ENCODE peak calls at places on chromosomes 16 and 17, in seven cellular contexts. One of them, this sample, is unnamed. For H3K4me1, the result is how much of the 10 kb centered on the place peaks cover.

GRCh38 chr16:81945665-81946064 is 65.6 kb downstream of the SDR42E1 start:
- DNase-seq in IMR-90: peak
- DNase-seq in keratinocyte: no peak
- DNase-seq in endothelial cell of umbilical vein: no peak
- DNase-seq in fibroblast of lung: peak
- DNase-seq in H9: no peak
- DNase-seq in MM.1S: no peak
- DNase-seq in this sample: no peak

GRCh38 chr16:72332926-72333325 is 161.0 kb upstream of the PMFBP1 start:
- DNase-seq in H9: no peak
- DNase-seq in keratinocyte: no peak
- DNase-seq in endothelial cell of umbilical vein: no peak
- DNase-seq in MM.1S: no peak
- DNase-seq in fibroblast of lung: no peak
- DNase-seq in IMR-90: no peak
- DNase-seq in this sample: no peak

GRCh38 chr16:87017388-87018012 is 299.7 kb downstream of the C16orf95 start:
- DNase-seq in MM.1S: no peak
- DNase-seq in IMR-90: peak
- DNase-seq in keratinocyte: no peak
- DNase-seq in endothelial cell of umbilical vein: peak
- DNase-seq in H9: peak
- DNase-seq in fibroblast of lung: peak
- DNase-seq in this sample: peak

GRCh38 chr17:66507982-66508760 is 205.8 kb downstream of the PRKCA start:
- DNase-seq in H9: no peak
- DNase-seq in fibroblast of lung: peak
- DNase-seq in IMR-90: no peak
- DNase-seq in keratinocyte: no peak
- DNase-seq in endothelial cell of umbilical vein: no peak
- DNase-seq in MM.1S: no peak
- DNase-seq in this sample: no peak

GRCh38 chr17:77840576-77841160 is 117.8 kb upstream of the TNRC6C start:
- DNase-seq in H9: no peak
- DNase-seq in endothelial cell of umbilical vein: no peak
- DNase-seq in keratinocyte: no peak
- DNase-seq in fibroblast of lung: no peak
- DNase-seq in IMR-90: no peak
- DNase-seq in MM.1S: no peak
- DNase-seq in this sample: peak

GRCh38 chr16:10571354-10571753 is 9.0 kb downstream of the EMP2 start:
- DNase-seq in keratinocyte: no peak
- DNase-seq in fibroblast of lung: no peak
- DNase-seq in H9: no peak
- DNase-seq in endothelial cell of umbilical vein: no peak
- DNase-seq in MM.1S: no peak
- DNase-seq in IMR-90: no peak
- DNase-seq in this sample: no peak

GRCh38 chr17:76793775-76794174 is 55.9 kb downstream of the MFSD11 start:
- DNase-seq in fibroblast of lung: peak
- DNase-seq in keratinocyte: no peak
- DNase-seq in endothelial cell of umbilical vein: peak
- DNase-seq in H9: peak
- DNase-seq in IMR-90: peak
- DNase-seq in MM.1S: peak
- DNase-seq in this sample: peak

GRCh38 chr17:66406701-66407644 is 104.6 kb downstream of the PRKCA start:
- DNase-seq in endothelial cell of umbilical vein: no peak
- DNase-seq in fibroblast of lung: no peak
- DNase-seq in H9: no peak
- DNase-seq in MM.1S: no peak
- DNase-seq in keratinocyte: no peak
- DNase-seq in IMR-90: no peak
- DNase-seq in this sample: no peak

GRCh38 chr17:73393962-73394361 is 82.2 kb upstream of the CDC42EP4 start:
- DNase-seq in endothelial cell of umbilical vein: no peak
- DNase-seq in MM.1S: no peak
- DNase-seq in IMR-90: peak
- DNase-seq in fibroblast of lung: peak
- DNase-seq in H9: peak
- DNase-seq in keratinocyte: no peak
- DNase-seq in this sample: peak

GRCh38 chr16:55292491-55292890 is 31.5 kb upstream of the IRX6 start:
- DNase-seq in fibroblast of lung: no peak
- DNase-seq in endothelial cell of umbilical vein: no peak
- DNase-seq in keratinocyte: no peak
- DNase-seq in MM.1S: no peak
- DNase-seq in IMR-90: no peak
- DNase-seq in H9: peak
- DNase-seq in this sample: peak

GRCh38 chr17:3802461-3803307 is 1.7 kb upstream of the ITGAE start:
- DNase-seq in MM.1S: no peak
- DNase-seq in fibroblast of lung: peak
- DNase-seq in IMR-90: peak
- DNase-seq in endothelial cell of umbilical vein: no peak
- DNase-seq in keratinocyte: no peak
- DNase-seq in H9: no peak
- DNase-seq in this sample: no peak

GRCh38 chr16:24988593-24989338 is 26.4 kb downstream of the ARHGAP17 start:
- DNase-seq in IMR-90: peak
- DNase-seq in MM.1S: peak
- DNase-seq in fibroblast of lung: peak
- DNase-seq in H9: no peak
- DNase-seq in endothelial cell of umbilical vein: peak
- DNase-seq in keratinocyte: no peak
- DNase-seq in this sample: no peak

GRCh38 chr16:21593530-21594289 is 5.7 kb upstream of the METTL9 start:
- DNase-seq in H9: no peak
- DNase-seq in endothelial cell of umbilical vein: no peak
- DNase-seq in IMR-90: no peak
- DNase-seq in MM.1S: no peak
- DNase-seq in fibroblast of lung: no peak
- DNase-seq in keratinocyte: no peak
- DNase-seq in this sample: no peak

GRCh38 chr16:21590287-21590686 is 9.1 kb upstream of the METTL9 start:
- DNase-seq in H9: no peak
- DNase-seq in IMR-90: no peak
- DNase-seq in MM.1S: no peak
- DNase-seq in fibroblast of lung: no peak
- DNase-seq in endothelial cell of umbilical vein: no peak
- DNase-seq in keratinocyte: no peak
- DNase-seq in this sample: no peak

GRCh38 chr16:21590791-21591190 is 8.6 kb upstream of the METTL9 start:
- DNase-seq in keratinocyte: no peak
- DNase-seq in H9: no peak
- DNase-seq in MM.1S: no peak
- DNase-seq in fibroblast of lung: no peak
- DNase-seq in IMR-90: no peak
- DNase-seq in endothelial cell of umbilical vein: no peak
- DNase-seq in this sample: no peak

GRCh38 chr16:21584817-21585216 is 14.6 kb upstream of the METTL9 start:
- DNase-seq in IMR-90: no peak
- DNase-seq in MM.1S: no peak
- DNase-seq in H9: no peak
- DNase-seq in fibroblast of lung: no peak
- DNase-seq in endothelial cell of umbilical vein: no peak
- DNase-seq in keratinocyte: no peak
- DNase-seq in this sample: no peak

DNA sequence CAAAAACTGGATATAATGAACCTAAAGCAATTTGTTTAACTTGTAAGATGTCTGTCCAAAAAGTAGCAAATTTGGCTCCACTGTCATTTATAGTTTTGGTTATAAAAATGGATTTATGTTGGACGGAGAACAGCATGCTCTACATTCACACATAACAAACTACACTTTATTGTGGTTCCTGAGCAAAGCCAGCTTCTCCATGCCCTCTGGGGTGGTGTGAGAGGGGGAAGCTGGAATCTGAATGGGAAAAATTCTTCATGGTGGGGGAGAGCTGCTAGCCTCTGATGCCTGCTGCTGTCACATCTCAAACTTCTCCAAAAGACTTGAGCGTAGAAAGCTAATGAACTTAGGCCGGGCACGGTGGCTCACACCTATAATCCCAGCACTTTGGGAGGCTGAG is 9.8 kb upstream of the METTL9 start:
- DNase-seq in fibroblast of lung: no peak
- DNase-seq in IMR-90: no peak
- DNase-seq in endothelial cell of umbilical vein: no peak
- DNase-seq in H9: no peak
- DNase-seq in keratinocyte: no peak
- DNase-seq in MM.1S: no peak
- DNase-seq in this sample: no peak
- H3K4me1 ChIP-seq in fibroblast of lung: under half
- H3K4me1 ChIP-seq in IMR-90: under half
- H3K4me1 ChIP-seq in endothelial cell of umbilical vein: under half
- H3K4me1 ChIP-seq in H9: under half
- H3K4me1 ChIP-seq in keratinocyte: under half
- H3K4me1 ChIP-seq in MM.1S: under half
- H3K4me1 ChIP-seq in this sample: under half

GRCh38 chr16:27781195-27781524 is 231.2 kb downstream of the KATNIP start:
- DNase-seq in MM.1S: no peak
- DNase-seq in IMR-90: no peak
- DNase-seq in keratinocyte: no peak
- DNase-seq in fibroblast of lung: peak
- DNase-seq in endothelial cell of umbilical vein: no peak
- DNase-seq in H9: no peak
- DNase-seq in this sample: no peak

GRCh38 chr16:27784351-27785306 is 234.7 kb downstream of the KATNIP start:
- DNase-seq in endothelial cell of umbilical vein: no peak
- DNase-seq in fibroblast of lung: no peak
- DNase-seq in IMR-90: no peak
- DNase-seq in H9: no peak
- DNase-seq in keratinocyte: no peak
- DNase-seq in MM.1S: no peak
- DNase-seq in this sample: no peak

GRCh38 chr16:27779719-27780161 is 229.8 kb downstream of the KATNIP start:
- DNase-seq in MM.1S: no peak
- DNase-seq in endothelial cell of umbilical vein: no peak
- DNase-seq in fibroblast of lung: peak
- DNase-seq in IMR-90: peak
- DNase-seq in H9: peak
- DNase-seq in keratinocyte: no peak
- DNase-seq in this sample: peak

GRCh38 chr16:27780468-27781194 is 230.7 kb downstream of the KATNIP start:
- DNase-seq in keratinocyte: no peak
- DNase-seq in MM.1S: no peak
- DNase-seq in H9: no peak
- DNase-seq in IMR-90: no peak
- DNase-seq in fibroblast of lung: no peak
- DNase-seq in endothelial cell of umbilical vein: no peak
- DNase-seq in this sample: no peak

GRCh38 chr16:27781981-27782880 is 232.3 kb downstream of the KATNIP start:
- DNase-seq in fibroblast of lung: no peak
- DNase-seq in endothelial cell of umbilical vein: no peak
- DNase-seq in IMR-90: no peak
- DNase-seq in MM.1S: no peak
- DNase-seq in keratinocyte: no peak
- DNase-seq in H9: no peak
- DNase-seq in this sample: no peak
- H3K9ac ChIP-seq in fibroblast of lung: no peak
- H3K9ac ChIP-seq in endothelial cell of umbilical vein: no peak
- H3K9ac ChIP-seq in IMR-90: no peak
- H3K9ac ChIP-seq in MM.1S: no peak
- H3K9ac ChIP-seq in keratinocyte: no peak
- H3K9ac ChIP-seq in H9: no peak
- H3K9ac ChIP-seq in this sample: no peak

DNA sequence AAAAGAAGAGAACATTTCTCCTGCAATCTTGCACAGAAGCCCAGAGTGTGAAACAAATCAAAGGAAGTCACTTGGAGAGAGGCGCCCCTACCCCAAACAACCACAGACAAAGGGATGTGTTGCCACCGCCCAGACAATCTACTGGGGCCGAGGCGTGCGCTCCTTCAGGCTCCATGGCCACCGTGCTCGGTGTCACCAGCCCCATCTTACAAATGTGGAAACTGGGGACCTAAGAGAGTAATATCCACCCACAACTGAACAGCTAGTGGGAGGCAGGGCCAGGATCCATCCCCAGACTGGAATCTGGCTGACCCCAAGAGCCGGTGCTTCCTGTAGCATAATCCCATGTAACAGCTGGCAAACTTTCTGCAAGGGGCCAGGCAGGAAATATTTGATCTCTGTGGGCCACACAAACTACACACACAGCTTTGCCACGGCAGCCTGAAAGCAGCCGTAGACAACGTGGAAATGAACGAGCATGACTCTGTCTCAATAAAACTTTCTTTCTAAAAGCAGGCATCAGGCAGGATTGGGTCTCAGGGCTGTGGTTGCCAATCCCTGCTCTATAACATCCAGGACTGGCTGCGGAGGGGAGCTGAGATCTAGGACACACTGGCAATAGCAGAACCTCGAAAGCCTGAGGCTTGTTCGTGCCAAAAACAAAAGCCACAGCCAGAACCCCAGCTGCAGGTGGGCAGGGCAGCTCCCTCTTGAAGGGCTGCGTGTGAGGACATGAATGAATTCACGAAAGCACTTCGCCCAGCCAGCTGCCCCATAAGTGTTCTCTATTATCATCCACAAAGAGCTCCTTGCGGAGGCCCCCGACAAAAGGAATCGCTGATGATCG is 26.6 kb upstream of the GINS2 start:
- DNase-seq in H9: peak
- DNase-seq in endothelial cell of umbilical vein: peak
- DNase-seq in IMR-90: peak
- DNase-seq in keratinocyte: peak
- DNase-seq in MM.1S: no peak
- DNase-seq in fibroblast of lung: peak
- DNase-seq in this sample: no peak
- H3K27ac ChIP-seq in H9: no peak
- H3K27ac ChIP-seq in endothelial cell of umbilical vein: no peak
- H3K27ac ChIP-seq in IMR-90: no peak
- H3K27ac ChIP-seq in keratinocyte: peak
- H3K27ac ChIP-seq in MM.1S: no peak
- H3K27ac ChIP-seq in fibroblast of lung: no peak
- H3K27ac ChIP-seq in this sample: peak

GRCh38 chr17:79188048-79188447 is 113.4 kb downstream of the ENGASE start:
- DNase-seq in endothelial cell of umbilical vein: no peak
- DNase-seq in MM.1S: no peak
- DNase-seq in keratinocyte: no peak
- DNase-seq in fibroblast of lung: no peak
- DNase-seq in IMR-90: no peak
- DNase-seq in H9: peak
- DNase-seq in this sample: peak

GRCh38 chr17:79187186-79187585 is 112.6 kb downstream of the ENGASE start:
- DNase-seq in endothelial cell of umbilical vein: no peak
- DNase-seq in MM.1S: no peak
- DNase-seq in keratinocyte: no peak
- DNase-seq in fibroblast of lung: no peak
- DNase-seq in IMR-90: no peak
- DNase-seq in H9: no peak
- DNase-seq in this sample: no peak

GRCh38 chr17:79188679-79189078 is 114.1 kb downstream of the ENGASE start:
- DNase-seq in fibroblast of lung: no peak
- DNase-seq in MM.1S: no peak
- DNase-seq in H9: no peak
- DNase-seq in keratinocyte: no peak
- DNase-seq in endothelial cell of umbilical vein: no peak
- DNase-seq in IMR-90: no peak
- DNase-seq in this sample: no peak

GRCh38 chr17:79185671-79186070 is 111.0 kb downstream of the ENGASE start:
- DNase-seq in endothelial cell of umbilical vein: no peak
- DNase-seq in keratinocyte: no peak
- DNase-seq in fibroblast of lung: no peak
- DNase-seq in MM.1S: no peak
- DNase-seq in IMR-90: no peak
- DNase-seq in H9: no peak
- DNase-seq in this sample: no peak

GRCh38 chr17:79186406-79186805 is 111.8 kb downstream of the ENGASE start:
- DNase-seq in MM.1S: no peak
- DNase-seq in endothelial cell of umbilical vein: no peak
- DNase-seq in fibroblast of lung: no peak
- DNase-seq in keratinocyte: no peak
- DNase-seq in H9: no peak
- DNase-seq in IMR-90: no peak
- DNase-seq in this sample: no peak
- H3K4me1 ChIP-seq in MM.1S: under half
- H3K4me1 ChIP-seq in endothelial cell of umbilical vein: under half
- H3K4me1 ChIP-seq in fibroblast of lung: under half
- H3K4me1 ChIP-seq in keratinocyte: under half
- H3K4me1 ChIP-seq in H9: under half
- H3K4me1 ChIP-seq in IMR-90: under half
- H3K4me1 ChIP-seq in this sample: under half

This sample was measured in endodermal cell.